ENCODE peak calls at places on chromosomes 12 and 14, in five cellular contexts. T is HCT116, E is lower leg skin, W is spleen, J is transverse colon. N is an unnamed sample.

GRCh38 chr12:29517265-29517664 is 19.8 kb upstream of the OVCH1 start:
- DNase-seq in J (no peak), E (no peak), T (no peak), W (no peak), N (no peak)

GRCh38 chr14:59254146-59254910 is 65.9 kb downstream of the DAAM1 start:
- DNase-seq in E (peak), J (peak), T (no peak), W (no peak), N (no peak)

GRCh38 chr14:58750321-58751269 is 112.8 kb downstream of the DACT1 start:
- DNase-seq in W (no peak), J (peak), T (no peak), E (no peak), N (no peak)

GRCh38 chr12:122730215-122731014 is at the start of gene HCAR1:
- DNase-seq in W (peak), T (no peak), J (no peak), E (no peak), N (no peak)

GRCh38 chr12:51926718-51927117 is 19.4 kb downstream of the ACVRL1 start:
- DNase-seq in W (no peak), J (peak), E (peak), T (peak), N (no peak)

GRCh38 chr12:130249376-130249775 is 87.1 kb downstream of the FZD10 start:
- DNase-seq in J (no peak), W (no peak), E (no peak), T (no peak), N (no peak)

GRCh38 chr14:100573009-100573756 is 14.0 kb downstream of the BEGAIN start:
- DNase-seq in W (no peak), T (no peak), J (no peak), E (no peak), N (no peak)

GRCh38 chr12:2691340-2692111 is 103.2 kb upstream of the FKBP4 start:
- DNase-seq in T (peak), J (peak), E (peak), W (peak), N (peak)

GRCh38 chr14:32678088-32678487 is 260.6 kb upstream of the NPAS3 start:
- DNase-seq in T (no peak), J (no peak), W (no peak), E (no peak), N (no peak)

GRCh38 chr12:130583317-130583716 is 132.8 kb downstream of the RIMBP2 start:
- DNase-seq in T (no peak), E (no peak), W (no peak), J (no peak), N (no peak)

GRCh38 chr12:49957570-49957967 is 4.1 kb upstream of the AQP5 start:
- DNase-seq in W (no peak), J (no peak), E (no peak), T (no peak), N (no peak)

GRCh38 chr12:117148642-117149041 is 41.6 kb downstream of the FBXO21 start:
- DNase-seq in J (no peak), E (no peak), W (no peak), T (no peak), N (no peak)

GRCh38 chr14:50658203-50658602 is 9.9 kb downstream of the SAV1 start:
- DNase-seq in J (no peak), W (no peak), E (no peak), T (no peak), N (no peak)

GRCh38 chr12:34392741-34393085 is 370.4 kb downstream of the ALG10 start:
- DNase-seq in W (peak), T (no peak), E (peak), J (no peak), N (no peak)

GRCh38 chr12:78390920-78391319 is 473.7 kb upstream of the SYT1 start:
- DNase-seq in W (no peak), E (no peak), T (no peak), J (no peak), N (no peak)

GRCh38 chr12:94208433-94208921 is 60.1 kb downstream of the PLXNC1 start:
- DNase-seq in W (no peak), T (no peak), J (no peak), E (no peak), N (no peak)

GRCh38 chr12:49868449-49868848 is 25.5 kb upstream of the BCDIN3D start:
- DNase-seq in T (no peak), J (no peak), E (peak), W (peak), N (no peak)

GRCh38 chr12:78385541-78385940 is 479.0 kb upstream of the SYT1 start:
- DNase-seq in T (no peak), W (no peak), J (no peak), E (no peak), N (no peak)

GRCh38 chr12:18861287-18861858 is 123.5 kb downstream of the CAPZA3 start:
- DNase-seq in T (peak), W (no peak), E (no peak), J (no peak), N (no peak)

GRCh38 chr12:50520345-50520744 is 15.6 kb downstream of the DIP2B start:
- DNase-seq in T (no peak), E (no peak), J (no peak), W (no peak), N (no peak)

GRCh38 chr12:111426341-111427185 is 20.8 kb downstream of the SH2B3 start:
- DNase-seq in W (no peak), T (no peak), J (peak), E (no peak), N (no peak)

GRCh38 chr12:118377005-118377890 is 893 bp downstream of the SUDS3 start:
- DNase-seq in J (no peak), T (no peak), E (no peak), W (no peak), N (no peak)

GRCh38 chr14:84006643-84007137 is 1523.3 kb upstream of the FLRT2 start:
- DNase-seq in T (no peak), W (no peak), J (no peak), E (no peak), N (no peak)

GRCh38 chr12:77725611-77726010 is 105.1 kb upstream of the NAV3 start:
- DNase-seq in E (no peak), T (no peak), J (no peak), W (no peak), N (no peak)

GRCh38 chr12:13948631-13949030 is 32.8 kb downstream of the GRIN2B start:
- DNase-seq in E (no peak), J (no peak), W (no peak), T (no peak), N (no peak)

GRCh38 chr12:77070382-77071294 is 5.3 kb upstream of the E2F7 start:
- DNase-seq in W (no peak), E (no peak), T (no peak), J (no peak), N (no peak)

GRCh38 chr12:80632835-80633234 is 74.6 kb upstream of the MYF6 start:
- DNase-seq in E (no peak), W (no peak), J (no peak), T (no peak), N (no peak)

GRCh38 chr14:83217492-83217891 is 1683.8 kb upstream of the SEL1L start:
- DNase-seq in J (no peak), T (no peak), E (peak), W (no peak), N (no peak)

GRCh38 chr12:16844875-16845274 is 238.9 kb upstream of the LMO3 start:
- DNase-seq in E (no peak), T (no peak), J (no peak), W (no peak), N (no peak)

GRCh38 chr12:81866081-81866480 is 106.9 kb upstream of the PPFIA2 start:
- DNase-seq in J (no peak), T (no peak), W (no peak), E (peak), N (no peak)

GRCh38 chr12:6723607-6724408 is at the start of gene COPS7A:
- DNase-seq in T (peak), E (peak), J (peak), W (peak), N (peak)
- TF ChIP-seq POLR2A in T (peak), E (peak), J (peak), W (peak), N (peak)

DNA sequence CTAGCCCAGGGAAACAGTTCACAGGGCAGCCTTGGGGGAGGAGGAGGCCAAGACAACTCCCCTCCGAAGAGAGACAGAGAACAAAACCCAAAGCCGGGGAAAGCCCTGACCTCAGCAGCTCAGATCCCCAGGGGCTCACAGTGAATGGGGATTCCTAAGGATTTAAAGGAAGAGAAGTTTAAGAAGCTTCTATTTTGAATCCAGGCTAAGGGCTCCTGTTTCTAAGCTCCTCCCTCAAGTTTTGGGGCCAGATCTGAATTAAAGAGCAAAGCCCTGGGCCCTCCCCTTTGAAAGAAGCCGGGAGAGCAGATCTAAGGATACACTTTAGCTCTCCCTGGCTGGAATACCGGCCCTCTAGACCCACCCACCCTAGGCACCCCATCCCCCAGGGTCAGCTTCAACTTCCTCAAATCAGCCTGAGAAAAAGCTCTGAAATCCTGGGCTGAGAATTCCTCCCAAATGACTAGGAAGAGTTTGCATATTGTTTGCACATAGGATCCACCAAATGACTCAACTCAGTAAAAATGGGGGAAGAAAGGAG is 3.9 kb downstream of the KDM2B start:
- DNase-seq in E (no peak), W (no peak), T (no peak), J (no peak), N (no peak)
- TF ChIP-seq POLR2A in E (no peak), W (no peak), T (no peak), J (no peak), N (no peak)

GRCh38 chr12:90086281-90086680 is 377.6 kb upstream of the ATP2B1 start:
- DNase-seq in E (no peak), J (no peak), W (no peak), T (no peak), N (no peak)
- TF ChIP-seq POLR2A in E (no peak), J (no peak), W (no peak), T (no peak), N (no peak)

DNA sequence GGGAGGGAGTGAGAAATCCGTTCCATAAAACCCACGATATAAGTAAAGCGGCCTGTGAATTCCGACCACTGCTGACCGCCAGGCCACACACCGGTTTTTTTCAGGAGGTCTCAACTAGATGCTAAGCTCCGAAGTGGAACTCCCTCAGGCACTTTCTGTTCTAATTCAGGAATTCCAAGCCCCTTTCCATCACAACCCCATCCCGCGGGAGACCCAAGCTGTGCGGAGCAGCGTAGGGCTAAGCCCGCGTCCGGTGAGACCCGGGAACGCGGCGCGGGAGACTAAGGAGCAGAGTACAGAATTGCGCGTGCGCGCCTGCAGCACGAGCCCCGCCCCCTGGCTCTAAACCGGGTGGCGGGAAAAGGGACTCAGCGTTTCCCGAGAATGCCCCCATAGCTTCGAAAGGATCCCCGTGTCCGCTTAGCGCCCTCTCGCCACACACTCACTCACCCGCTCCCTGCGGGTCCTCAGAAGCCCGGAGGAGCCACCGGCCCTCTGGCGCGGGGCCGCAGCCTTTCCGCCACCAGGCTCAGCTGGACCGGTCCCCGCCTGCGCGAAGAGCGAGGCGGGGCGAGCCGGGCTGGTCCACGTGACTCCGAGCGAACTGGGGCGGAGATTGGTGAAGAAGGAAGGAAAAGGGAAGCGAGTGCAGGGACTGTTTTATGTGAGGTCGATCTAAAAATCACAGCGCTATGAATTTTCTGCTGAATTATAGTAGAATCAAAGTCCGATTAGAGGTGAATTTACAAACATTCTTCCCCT is at the start of gene TIMELESS:
- DNase-seq in W (peak), J (peak), T (peak), E (peak), N (peak)
- TF ChIP-seq POLR2A in W (peak), J (peak), T (peak), E (no peak), N (peak)

GRCh38 chr14:81436296-81437138 is 36.4 kb upstream of the STON2 start:
- DNase-seq in E (peak), W (peak), J (peak), T (peak), N (peak)
- TF ChIP-seq POLR2A in E (no peak), W (no peak), J (no peak), T (no peak), N (no peak)

GRCh38 chr12:103936679-103937078 is 6.5 kb downstream of the HSP90B1 start:
- DNase-seq in E (no peak), J (no peak), W (no peak), T (no peak), N (no peak)
- TF ChIP-seq POLR2A in E (no peak), J (no peak), W (no peak), T (no peak), N (no peak)

GRCh38 chr12:6423267-6424007 is 21.3 kb upstream of the CD27 start:
- DNase-seq in E (peak), J (peak), W (peak), T (peak), N (peak)
- TF ChIP-seq POLR2A in E (no peak), J (no peak), W (no peak), T (peak), N (no peak)